ENCODE peak calls at places on chromosome 7, in five cellular contexts. M, J, I, B and A are unnamed samples.

GRCh38 chr7:132138817-132139216 is 437.5 kb downstream of the PLXNA4 start:
- DNase-seq in M (no peak), J (no peak), I (no peak), B (no peak), A (no peak)

GRCh38 chr7:66377714-66378113 is 172.6 kb downstream of the TPST1 start:
- DNase-seq in M (no peak), J (no peak), I (no peak), B (no peak), A (no peak)

GRCh38 chr7:66296555-66296954 is 91.4 kb downstream of the TPST1 start:
- DNase-seq in M (no peak), J (no peak), I (no peak), B (no peak), A (no peak)

GRCh38 chr7:81752318-81752714 is 17.5 kb downstream of the HGF start:
- DNase-seq in M (no peak), J (no peak), I (no peak), B (no peak), A (no peak)

GRCh38 chr7:42272793-42273665 is 36.0 kb upstream of the GLI3 start:
- DNase-seq in M (no peak), J (no peak), I (no peak), B (no peak), A (peak; percentile 16)

GRCh38 chr7:152711444-152711944 is 35.6 kb upstream of the XRCC2 start:
- DNase-seq in M (no peak), J (no peak), I (no peak), B (no peak), A (no peak)

GRCh38 chr7:82079527-82079926 is 309.7 kb upstream of the HGF start:
- DNase-seq in M (no peak), J (no peak), I (no peak), B (no peak), A (no peak)

GRCh38 chr7:106108988-106109387 is 3.1 kb downstream of the SYPL1 start:
- DNase-seq in M (no peak), J (peak; percentile 20), I (no peak), B (no peak), A (no peak)

GRCh38 chr7:39609462-39610149 is 13.8 kb upstream of the RALA start:
- DNase-seq in M (peak; percentile 76), J (no peak), I (no peak), B (no peak), A (peak; percentile 65)

GRCh38 chr7:150323682-150324365 is 479 bp upstream of the ACTR3C start:
- DNase-seq in M (no peak), J (no peak), I (peak; percentile 45), B (no peak), A (no peak)

GRCh38 chr7:157302314-157302711 is 34.5 kb upstream of the DNAJB6 start:
- DNase-seq in M (no peak), J (no peak), I (peak; percentile 49), B (peak; percentile 87), A (no peak)

GRCh38 chr7:72710983-72711382 is 117.0 kb downstream of the TYW1B start:
- DNase-seq in M (no peak), J (no peak), I (peak; percentile 54), B (no peak), A (no peak)

GRCh38 chr7:151735854-151736402 is 141.0 kb downstream of the PRKAG2 start:
- DNase-seq in M (no peak), J (no peak), I (no peak), B (no peak), A (no peak)

GRCh38 chr7:2572101-2572842 is 13.5 kb downstream of the IQCE start:
- DNase-seq in M (no peak), J (no peak), I (peak; percentile 69), B (no peak), A (no peak)

GRCh38 chr7:74306737-74307469 is 17.7 kb downstream of the CLIP2 start:
- DNase-seq in M (no peak), J (no peak), I (peak; percentile 73), B (no peak), A (no peak)

GRCh38 chr7:78794101-78794500 is 659.4 kb downstream of the MAGI2 start:
- DNase-seq in M (no peak), J (no peak), I (no peak), B (no peak), A (no peak)

GRCh38 chr7:84245831-84246230 is 51.2 kb upstream of the SEMA3A start:
- DNase-seq in M (no peak), J (peak; percentile 14), I (no peak), B (no peak), A (peak; percentile 42)

GRCh38 chr7:95596183-95597135 is at the start of gene PDK4:
- DNase-seq in M (peak; percentile 85), J (no peak), I (no peak), B (no peak), A (peak; percentile 67)

GRCh38 chr7:134703781-134704180 is 57.1 kb downstream of the BPGM start:
- DNase-seq in M (no peak), J (peak; percentile 8), I (no peak), B (no peak), A (no peak)

GRCh38 chr7:105734233-105734632 is 142.2 kb downstream of the ATXN7L1 start:
- DNase-seq in M (no peak), J (peak; percentile 9), I (no peak), B (no peak), A (no peak)

GRCh38 chr7:80941206-80941758 is 22.4 kb upstream of the SEMA3C start:
- DNase-seq in M (no peak), J (no peak), I (no peak), B (no peak), A (no peak)

GRCh38 chr7:6290345-6290744 is 17.9 kb upstream of the CYTH3 start:
- DNase-seq in M (no peak), J (no peak), I (no peak), B (no peak), A (no peak)

GRCh38 chr7:79332091-79332490 is 121.4 kb downstream of the MAGI2 start:
- DNase-seq in M (no peak), J (no peak), I (no peak), B (no peak), A (no peak)

GRCh38 chr7:81627565-81628287 is 142.1 kb downstream of the HGF start:
- DNase-seq in M (no peak), J (no peak), I (no peak), B (no peak), A (no peak)

GRCh38 chr7:25643770-25644394 is 415.6 kb upstream of the NPVF start:
- DNase-seq in M (no peak), J (no peak), I (no peak), B (no peak), A (no peak)

GRCh38 chr7:83655951-83656556 is 7.1 kb upstream of the SEMA3E start:
- DNase-seq in M (no peak), J (peak; percentile 26), I (peak; percentile 14), B (peak; percentile 7), A (peak; percentile 50)

GRCh38 chr7:8564296-8564695 is 130.9 kb downstream of the NXPH1 start:
- DNase-seq in M (no peak), J (no peak), I (no peak), B (no peak), A (no peak)

DNA sequence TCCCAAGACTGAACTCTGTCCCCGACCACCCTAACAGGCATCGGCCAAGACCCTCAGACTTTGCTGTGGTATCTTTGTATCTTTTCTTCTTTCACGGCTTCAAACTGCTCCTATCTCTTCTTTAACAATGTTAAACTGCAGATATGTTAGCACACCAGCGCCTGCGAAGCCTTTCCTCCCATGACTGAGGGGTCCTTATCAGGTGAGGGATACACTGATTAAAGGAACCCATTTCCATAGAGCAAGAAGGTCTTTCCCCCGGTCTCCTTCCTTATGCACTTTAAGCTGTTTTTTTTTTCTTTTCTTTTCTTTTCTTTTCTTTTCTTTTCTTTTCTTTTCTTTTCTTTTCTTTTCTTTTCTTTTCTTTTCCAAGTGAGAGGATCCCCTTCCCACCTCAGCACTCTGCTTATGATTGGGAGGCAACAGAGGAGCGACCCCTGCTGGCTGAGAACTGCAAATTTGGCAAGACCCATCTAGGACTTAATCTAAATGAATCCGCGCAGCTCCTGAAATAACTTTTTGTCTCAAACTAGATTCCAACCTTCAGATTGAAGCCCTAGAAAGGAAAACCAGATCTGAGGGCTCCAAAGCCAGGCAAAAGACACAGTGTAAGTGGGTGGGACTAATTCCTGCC is 109.9 kb downstream of the ITGB8 start:
- DNase-seq in M (peak; percentile 86), J (peak; percentile 4), I (peak; percentile 68), B (no peak), A (peak; percentile 81)
- TF ChIP-seq ATF2 in M (no peak), J (no peak), I (no peak), B (no peak), A (no peak)

GRCh38 chr7:277228-277627 is 12.7 kb upstream of the FOXL3 start:
- DNase-seq in M (no peak), J (no peak), I (no peak), B (no peak), A (no peak)

GRCh38 chr7:278081-278480 is 11.9 kb upstream of the FOXL3 start:
- DNase-seq in M (no peak), J (no peak), I (no peak), B (no peak), A (no peak)

GRCh38 chr7:274262-274661 is 15.7 kb upstream of the FOXL3 start:
- DNase-seq in M (no peak), J (no peak), I (no peak), B (no peak), A (no peak)

GRCh38 chr7:273327-273726 is 16.6 kb upstream of the FOXL3 start:
- DNase-seq in M (no peak), J (no peak), I (no peak), B (no peak), A (no peak)

GRCh38 chr7:276230-276835 is 13.6 kb upstream of the FOXL3 start:
- DNase-seq in M (no peak), J (no peak), I (no peak), B (no peak), A (no peak)
- TF ChIP-seq ATF2 in M (no peak), J (no peak), I (no peak), B (no peak), A (no peak)

GRCh38 chr7:76512941-76513816 is 2.8 kb downstream of the UPK3B start:
- DNase-seq in M (peak; percentile 65), J (peak; percentile 54), I (peak; percentile 72), B (no peak), A (peak; percentile 57)
- TF ChIP-seq ATF2 in M (no peak), J (no peak), I (no peak), B (no peak), A (no peak)

GRCh38 chr7:77455334-77455733 is 39.2 kb upstream of the GSAP start:
- DNase-seq in M (no peak), J (peak; percentile 60), I (no peak), B (no peak), A (no peak)

GRCh38 chr7:77450613-77451012 is 34.5 kb upstream of the GSAP start:
- DNase-seq in M (no peak), J (peak; percentile 78), I (no peak), B (no peak), A (no peak)

GRCh38 chr7:77454802-77455201 is 38.7 kb upstream of the GSAP start:
- DNase-seq in M (no peak), J (no peak), I (no peak), B (no peak), A (no peak)

GRCh38 chr7:77456711-77457110 is 40.6 kb upstream of the GSAP start:
- DNase-seq in M (no peak), J (no peak), I (no peak), B (no peak), A (no peak)

DNA sequence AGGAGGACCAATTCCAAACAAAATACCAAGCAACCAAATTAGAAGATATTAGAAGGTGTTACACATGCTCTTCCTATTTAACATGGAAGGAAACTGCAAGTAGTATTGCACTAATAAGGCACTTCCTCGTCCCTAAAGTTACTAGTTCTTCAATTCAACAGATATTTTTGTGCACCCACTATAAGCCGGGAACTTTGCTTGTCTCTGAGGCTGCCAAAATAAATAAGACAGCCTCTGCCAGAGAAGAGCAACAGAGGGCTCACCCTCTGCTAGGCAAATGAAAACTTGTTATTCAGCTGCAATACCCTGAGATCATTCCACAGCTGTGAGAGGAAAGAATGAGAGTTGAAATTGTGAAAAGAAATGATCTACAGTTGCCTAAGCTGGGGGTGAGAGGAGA is 37.4 kb upstream of the GSAP start:
- DNase-seq in M (no peak), J (no peak), I (no peak), B (no peak), A (no peak)
- TF ChIP-seq ATF2 in M (no peak), J (no peak), I (no peak), B (no peak), A (no peak)